ENCODE peak calls at places on chromosomes 4 and X, in eight cellular contexts. I is A673, J is foreskin fibroblast, X is cardiac muscle cell, H is cardiac fibroblast, U is Peyer's patch, B is AG04450, A is spleen. S is an unnamed sample.

GRCh38 chr4:129335263-129335662 is 239.3 kb downstream of the C4orf33 start:
- DNase-seq in I (no peak), J (no peak), X (no peak), H (no peak), U (no peak), B (no peak), A (no peak), S (no peak)

GRCh38 chr4:105970371-105970770 is 75.1 kb downstream of the NPNT start:
- DNase-seq in I (no peak), J (no peak), X (no peak), H (no peak), U (no peak), B (no peak), A (no peak), S (no peak)

GRCh38 chrX:32281853-32282252 is 929.5 kb downstream of the DMD start:
- DNase-seq in I (no peak), J (no peak), X (no peak), H (no peak), U (no peak), B (no peak), A (no peak), S (no peak)

GRCh38 chr4:25370242-25370641 is 6.8 kb upstream of the ANAPC4 start:
- DNase-seq in I (no peak), J (no peak), X (no peak), H (no peak), U (no peak), B (no peak), A (no peak), S (no peak)

GRCh38 chr4:165971941-165972340 is 98.9 kb downstream of the TLL1 start:
- DNase-seq in I (no peak), J (peak), X (no peak), H (no peak), U (no peak), B (no peak), A (no peak), S (no peak)

GRCh38 chrX:70979136-70979762 is 48.4 kb upstream of the SLC7A3 start:
- DNase-seq in I (peak), J (peak), X (peak), H (peak), U (no peak), B (no peak), A (no peak), S (no peak)

GRCh38 chr4:73479323-73479722 is 2.2 kb upstream of the AFM start:
- DNase-seq in I (no peak), J (no peak), X (no peak), H (no peak), U (no peak), B (no peak), A (no peak), S (no peak)

GRCh38 chr4:163191999-163192398 is 25.3 kb upstream of the NAF1 start:
- DNase-seq in I (no peak), J (no peak), X (no peak), H (peak), U (no peak), B (no peak), A (no peak), S (no peak)

GRCh38 chr4:120731561-120731960 is 191.0 kb downstream of the PRDM5 start:
- DNase-seq in I (no peak), J (peak), X (no peak), H (no peak), U (no peak), B (no peak), A (no peak), S (no peak)

GRCh38 chr4:5511791-5512190 is 196.6 kb downstream of the EVC2 start:
- DNase-seq in I (no peak), J (peak), X (peak), H (peak), U (no peak), B (no peak), A (no peak), S (no peak)

GRCh38 chr4:90254357-90254756 is 127.2 kb downstream of the CCSER1 start:
- DNase-seq in I (no peak), J (no peak), X (no peak), H (no peak), U (no peak), B (no peak), A (no peak), S (no peak)

GRCh38 chr4:173381610-173382009 is 10.9 kb downstream of the SAP30 start:
- DNase-seq in I (no peak), J (no peak), X (peak), H (peak), U (no peak), B (no peak), A (no peak), S (no peak)

GRCh38 chrX:41559662-41560061 is 112.5 kb downstream of the NYX start:
- DNase-seq in I (peak), J (peak), X (peak), H (peak), U (no peak), B (peak), A (no peak), S (no peak)

GRCh38 chr4:168063031-168063430 is 29.3 kb upstream of the ANXA10 start:
- DNase-seq in I (no peak), J (no peak), X (peak), H (no peak), U (no peak), B (no peak), A (no peak), S (no peak)

GRCh38 chrX:6384921-6385320 is 150.0 kb downstream of the VCX3A start:
- DNase-seq in I (no peak), J (no peak), X (no peak), H (no peak), U (no peak), B (no peak), A (no peak), S (no peak)

GRCh38 chr4:610411-611261 is 14.7 kb upstream of the PDE6B start:
- DNase-seq in I (no peak), J (peak), X (peak), H (peak), U (no peak), B (peak), A (peak), S (no peak)

GRCh38 chr4:96525901-96526300 is 686.0 kb downstream of the PDHA2 start:
- DNase-seq in I (no peak), J (no peak), X (peak), H (no peak), U (no peak), B (no peak), A (no peak), S (no peak)

GRCh38 chrX:103913356-103914020 is 48.9 kb upstream of the TMSB15B start:
- DNase-seq in I (no peak), J (peak), X (peak), H (peak), U (no peak), B (no peak), A (no peak), S (no peak)

GRCh38 chrX:103918050-103918449 is 44.4 kb upstream of the TMSB15B start:
- DNase-seq in I (peak), J (peak), X (peak), H (peak), U (peak), B (no peak), A (no peak), S (peak)

GRCh38 chrX:103918584-103919335 is 43.7 kb upstream of the TMSB15B start:
- DNase-seq in I (peak), J (peak), X (peak), H (peak), U (peak), B (no peak), A (peak), S (peak)

GRCh38 chrX:103919336-103919682 is 43.1 kb upstream of the TMSB15B start:
- DNase-seq in I (peak), J (peak), X (peak), H (peak), U (no peak), B (no peak), A (no peak), S (no peak)
- TF ChIP-seq CTCF in I (no peak), J (peak), X (peak), H (peak), U (peak), B (peak), A (peak), S (peak)

GRCh38 chr4:55684276-55684675 is 48.2 kb upstream of the NMU start:
- DNase-seq in I (no peak), J (no peak), X (no peak), H (no peak), U (no peak), B (no peak), A (no peak), S (no peak)
- TF ChIP-seq CTCF in I (no peak), J (no peak), X (no peak), H (no peak), U (no peak), B (no peak), A (no peak), S (no peak)

DNA sequence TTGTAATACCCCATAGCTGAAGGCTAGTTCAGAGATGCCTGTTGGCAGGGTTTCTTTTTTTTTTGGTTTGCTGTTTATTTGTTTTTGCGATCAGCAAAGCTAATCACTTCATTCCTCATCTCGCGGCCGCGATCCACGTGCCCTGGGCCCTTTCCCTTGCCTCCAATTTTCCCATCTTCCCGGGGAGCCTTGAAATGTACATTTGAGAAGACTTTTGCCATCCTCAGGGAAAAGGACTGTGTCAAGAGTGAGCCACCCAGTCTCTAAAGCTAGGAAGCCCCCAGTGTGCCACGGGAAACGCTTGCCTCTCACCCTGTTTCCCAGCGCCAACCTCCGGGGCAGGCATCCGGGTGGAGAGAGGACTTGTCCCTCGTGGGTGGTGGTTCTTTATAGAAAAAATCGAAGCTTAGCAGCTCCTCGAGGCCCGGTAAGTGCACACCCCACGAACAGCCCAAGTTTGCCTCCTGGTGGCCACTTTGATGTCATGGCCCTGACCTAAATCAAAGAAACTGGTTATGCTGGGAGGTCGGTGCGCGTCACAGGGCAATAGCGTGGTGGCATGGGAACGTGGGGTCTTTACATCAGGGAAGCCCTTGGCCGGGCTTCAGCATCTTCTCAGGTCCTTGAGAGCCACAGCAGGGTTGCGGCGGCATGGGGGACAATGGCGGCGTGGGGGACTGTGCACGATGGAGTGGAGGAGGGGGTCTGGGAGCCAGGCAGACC is 42.0 kb downstream of the MAP7D3 start:
- DNase-seq in I (peak), J (peak), X (peak), H (peak), U (peak), B (no peak), A (no peak), S (peak)
- TF ChIP-seq CTCF in I (peak), J (peak), X (peak), H (peak), U (peak), B (peak), A (no peak), S (peak)

GRCh38 chr4:43564107-43564506 is 671.6 kb downstream of the GRXCR1 start:
- DNase-seq in I (no peak), J (no peak), X (no peak), H (no peak), U (no peak), B (no peak), A (no peak), S (no peak)

GRCh38 chr4:43564601-43565000 is 672.1 kb downstream of the GRXCR1 start:
- DNase-seq in I (no peak), J (no peak), X (no peak), H (no peak), U (no peak), B (no peak), A (no peak), S (no peak)

GRCh38 chr4:43567644-43568043 is 675.1 kb downstream of the GRXCR1 start:
- DNase-seq in I (no peak), J (no peak), X (no peak), H (no peak), U (no peak), B (no peak), A (no peak), S (no peak)
- TF ChIP-seq CTCF in I (no peak), J (no peak), X (no peak), H (no peak), U (no peak), B (no peak), A (no peak), S (no peak)

S was measured in neural crest cell.